ENCODE peak calls at places on chromosome 3, in five cellular contexts. F is SK-N-SH, G is H1, P is HCT116, D is HepG2. R is an unnamed sample. For H3K9me3, the result is how much of the 10 kb centered on the place peaks cover.

GRCh38 chr3:77281721-77282120 is 241.8 kb downstream of the ROBO2 start:
- DNase-seq in F (no peak), G (no peak), D (no peak), P (no peak), R (no peak)

GRCh38 chr3:50132421-50133282 is 22.5 kb upstream of the SEMA3F start:
- DNase-seq in G (no peak), P (no peak), D (no peak), F (peak), R (no peak)

GRCh38 chr3:183824761-183825379 is 507 bp downstream of the MAP6D1 start:
- DNase-seq in D (no peak), P (no peak), G (no peak), F (peak), R (no peak)

GRCh38 chr3:184419171-184419570 is 39.3 kb downstream of the CHRD start:
- DNase-seq in D (no peak), P (no peak), G (no peak), F (no peak), R (no peak)

GRCh38 chr3:100159564-100160153 is 45.4 kb upstream of the FILIP1L start:
- DNase-seq in G (no peak), D (no peak), P (no peak), F (peak), R (no peak)

GRCh38 chr3:10933470-10933957 is 59.0 kb upstream of the SLC6A1 start:
- DNase-seq in P (no peak), G (no peak), D (no peak), F (no peak), R (no peak)

GRCh38 chr3:62569609-62570008 is 196.3 kb upstream of the FEZF2 start:
- DNase-seq in P (no peak), F (peak), D (no peak), G (no peak), R (no peak)

GRCh38 chr3:35537265-35537664 is 102.1 kb upstream of the ARPP21 start:
- DNase-seq in G (no peak), P (no peak), D (no peak), F (no peak), R (no peak)

GRCh38 chr3:58441514-58442450 is 8.2 kb upstream of the PDHB start:
- DNase-seq in D (no peak), P (no peak), G (no peak), F (no peak), R (no peak)

GRCh38 chr3:88180398-88180999 is 30.7 kb downstream of the C3orf38 start:
- DNase-seq in G (no peak), D (no peak), P (peak), F (peak), R (no peak)

DNA sequence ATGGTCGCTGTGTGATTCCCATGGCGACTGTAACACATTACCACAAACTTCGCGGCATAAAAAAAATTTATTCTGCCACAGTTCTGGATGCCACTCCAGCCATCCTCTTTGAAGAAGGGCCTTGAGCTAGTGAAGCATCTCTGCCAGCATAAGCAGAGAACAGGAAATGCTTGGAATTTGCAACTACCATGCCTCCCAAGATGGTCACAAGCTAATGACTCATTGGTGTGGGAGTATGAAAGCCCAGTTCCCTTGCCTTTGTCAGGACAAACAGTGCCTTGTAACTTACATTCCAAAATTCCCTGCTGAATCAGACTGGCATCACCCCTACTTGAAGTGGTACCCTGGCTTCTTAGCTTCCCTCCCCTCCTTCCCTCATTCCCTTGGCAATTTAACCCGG is 129.7 kb downstream of the PROS1 start:
- DNase-seq in P (peak), D (no peak), F (no peak), G (no peak), R (peak)
- H3K4me3 ChIP-seq in P (no peak), D (no peak), F (no peak), G (no peak), R (no peak)

DNA sequence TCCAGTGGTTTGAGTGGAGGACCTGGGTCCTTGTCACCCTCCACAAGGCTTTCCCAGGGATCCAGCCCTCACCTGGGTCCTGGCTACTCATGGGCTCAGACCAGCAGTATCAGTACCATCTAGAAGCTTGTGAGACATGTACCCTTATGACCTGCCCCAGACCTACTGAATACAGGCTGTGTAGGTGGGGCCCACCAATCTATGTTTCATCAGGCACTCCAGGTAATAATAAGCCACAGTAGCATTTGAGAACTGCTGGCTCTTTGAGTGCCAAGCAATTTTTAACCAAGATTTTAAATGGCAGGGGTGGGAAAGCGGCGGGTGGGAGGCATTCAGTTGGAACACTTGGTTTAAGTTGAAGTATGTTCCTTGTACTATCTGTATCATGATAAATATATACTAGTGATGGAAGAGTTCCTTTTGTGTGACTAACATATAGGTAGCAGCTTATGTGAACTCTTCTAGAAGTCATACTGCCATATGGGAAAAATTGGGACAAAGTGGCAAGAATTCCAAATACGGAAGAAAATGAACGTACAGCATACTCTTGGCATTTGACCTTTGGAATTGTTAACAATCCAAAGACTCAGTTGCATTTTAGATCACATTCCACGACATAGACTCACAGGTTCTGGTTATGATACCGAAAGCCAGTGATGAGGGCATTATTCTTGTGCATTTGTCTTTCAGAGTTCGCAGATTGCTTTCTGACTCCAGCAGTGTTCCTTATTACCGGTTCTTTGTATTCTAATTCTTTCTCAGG is 190.4 kb downstream of the GHSR start:
- DNase-seq in F (no peak), D (peak), G (no peak), P (no peak), R (no peak)
- TF ChIP-seq YY1 in F (no peak), D (no peak), G (no peak), P (no peak), R (no peak)

DNA sequence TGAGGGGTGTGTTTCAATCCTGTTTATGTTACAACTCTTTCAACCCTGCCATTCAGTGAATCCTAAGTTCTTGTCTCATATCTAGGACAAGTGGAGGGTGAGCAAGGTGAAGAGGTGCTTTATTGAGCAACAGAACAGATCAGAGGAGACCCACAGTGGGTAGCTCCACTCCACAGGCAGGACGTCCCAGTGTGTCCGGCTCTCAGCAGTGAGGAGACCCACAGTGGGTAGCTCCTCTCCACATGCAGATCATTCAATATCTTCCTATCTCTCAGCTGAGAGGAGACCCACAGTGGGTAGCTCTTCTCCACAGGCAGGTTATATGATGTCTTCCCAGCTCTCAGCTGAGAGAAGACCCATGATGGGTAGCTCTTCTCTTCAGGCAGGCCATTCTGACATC is 556.7 kb downstream of the SI start:
- DNase-seq in F (no peak), G (no peak), P (no peak), D (no peak), R (no peak)
- H3K9me3 ChIP-seq in F (under half), G (under half), P (under half), D (under half), R (under half)

GRCh38 chr3:171865191-171865865 is 22.2 kb downstream of the TMEM212 start:
- DNase-seq in G (no peak), F (no peak), P (no peak), D (no peak), R (no peak)

GRCh38 chr3:171863920-171864319 is 20.8 kb downstream of the TMEM212 start:
- DNase-seq in G (no peak), D (no peak), F (no peak), P (no peak), R (no peak)

GRCh38 chr3:171862392-171862791 is 19.2 kb downstream of the TMEM212 start:
- DNase-seq in F (no peak), P (no peak), D (no peak), G (no peak), R (no peak)

GRCh38 chr3:171860830-171861535 is 17.8 kb downstream of the TMEM212 start:
- DNase-seq in G (no peak), D (no peak), F (no peak), P (no peak), R (no peak)

DNA sequence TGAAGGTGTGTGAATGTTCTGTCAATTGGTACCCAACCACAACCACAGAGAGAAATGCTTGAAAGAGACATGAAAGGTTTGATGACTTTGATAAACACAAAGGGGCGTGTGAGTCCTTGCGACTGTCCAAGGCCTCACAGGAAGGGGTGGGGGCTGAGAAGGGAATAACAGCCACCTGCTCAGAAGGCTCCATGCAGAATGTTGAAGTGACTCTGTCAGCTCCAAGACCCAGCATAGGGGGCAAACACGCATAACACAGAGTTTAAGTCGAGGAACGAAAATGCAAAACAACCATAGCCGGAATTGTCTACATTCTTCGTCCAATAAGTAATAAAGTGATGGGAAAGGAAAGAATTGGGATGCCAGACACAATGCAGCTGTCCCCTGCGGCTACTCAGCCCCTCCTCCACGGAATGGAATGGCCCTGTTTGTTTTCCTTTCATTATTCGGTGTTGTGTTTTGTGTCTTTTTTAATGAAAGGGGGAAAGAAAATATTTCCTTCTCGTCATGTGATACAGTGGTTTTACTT is 19.9 kb downstream of the TMEM212 start:
- DNase-seq in F (no peak), G (no peak), D (peak), P (no peak), R (no peak)
- H3K4me3 ChIP-seq in F (no peak), G (no peak), D (no peak), P (no peak), R (no peak)

GRCh38 chr3:98778852-98779379 is 15.8 kb downstream of the ST3GAL6 start:
- DNase-seq in G (no peak), P (no peak), D (peak), F (no peak), R (no peak)
- TF ChIP-seq YY1 in G (no peak), P (no peak), D (no peak), F (no peak), R (no peak)

GRCh38 chr3:42647821-42648459 is 5.6 kb upstream of the ZBTB47 start:
- DNase-seq in F (no peak), P (no peak), G (no peak), D (no peak), R (peak)

GRCh38 chr3:42652251-42652610 is 1.3 kb upstream of the ZBTB47 start:
- DNase-seq in P (no peak), F (no peak), G (no peak), D (no peak), R (no peak)

GRCh38 chr3:42651248-42652091 is 2.0 kb upstream of the ZBTB47 start:
- DNase-seq in F (no peak), G (no peak), P (no peak), D (no peak), R (no peak)

GRCh38 chr3:42649783-42650182 is 3.7 kb upstream of the ZBTB47 start:
- DNase-seq in G (no peak), D (no peak), F (no peak), P (no peak), R (no peak)

DNA sequence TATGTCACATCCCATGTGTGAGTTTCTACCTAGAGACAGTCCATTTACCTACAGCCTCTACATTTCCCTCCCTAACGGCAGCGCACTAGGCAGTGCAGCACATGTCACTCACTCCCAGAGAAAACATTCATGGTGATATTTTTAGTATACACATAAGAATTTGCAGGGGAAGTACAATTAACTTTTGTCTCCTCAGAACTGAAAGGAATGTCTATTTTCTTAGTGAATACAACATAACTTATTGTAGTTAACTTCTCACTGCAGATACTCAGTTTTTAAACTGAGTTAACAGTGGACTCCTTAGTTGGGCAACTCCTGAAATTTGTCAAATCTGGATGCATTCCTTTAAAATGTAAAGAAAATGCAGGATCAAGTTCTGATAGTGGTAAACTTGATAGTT is 4.5 kb upstream of the ZBTB47 start:
- DNase-seq in G (no peak), P (no peak), F (no peak), D (no peak), R (no peak)
- H3K9me3 ChIP-seq in G (under half), P (under half), F (under half), D (under half), R (under half)

DNA sequence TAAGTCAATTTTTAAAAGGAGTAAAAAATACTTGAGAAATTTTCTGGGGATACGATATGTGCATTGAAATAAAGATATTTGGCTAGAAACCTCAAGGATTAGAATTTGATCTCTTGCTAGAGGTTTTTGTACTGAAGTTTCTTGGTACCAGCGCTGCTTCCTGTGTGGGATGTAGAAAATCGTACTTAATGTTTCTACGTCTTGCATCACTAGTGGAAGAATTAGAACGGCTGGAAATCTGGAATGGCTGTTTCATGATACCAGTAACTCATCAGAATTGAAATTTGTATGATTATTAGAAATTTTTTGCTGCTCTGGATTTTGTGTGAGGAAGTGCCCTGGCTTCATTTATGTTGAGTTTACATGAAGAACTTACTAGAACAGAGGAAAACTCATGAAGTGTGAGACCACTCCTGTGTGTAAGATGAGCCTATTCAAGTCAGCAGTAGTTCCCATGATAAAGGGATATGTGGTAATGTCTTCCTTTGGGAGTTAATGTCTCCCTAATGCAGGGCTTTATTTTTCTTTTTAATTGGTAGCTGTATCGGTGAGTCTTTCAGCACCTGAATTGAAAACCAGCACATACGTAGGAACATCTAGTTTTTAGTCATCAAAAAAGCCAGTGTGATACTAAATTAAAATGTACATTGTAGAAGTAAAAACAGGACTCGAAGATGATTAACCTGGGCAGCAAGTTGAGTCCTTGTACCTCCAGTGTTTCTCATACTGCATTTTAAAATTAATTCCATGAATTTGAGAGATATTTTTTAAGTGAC is 3.2 kb downstream of the KBTBD8 start:
- DNase-seq in G (no peak), P (no peak), F (no peak), D (no peak), R (no peak)
- H3K4me3 ChIP-seq in G (no peak), P (no peak), F (no peak), D (no peak), R (no peak)

DNA sequence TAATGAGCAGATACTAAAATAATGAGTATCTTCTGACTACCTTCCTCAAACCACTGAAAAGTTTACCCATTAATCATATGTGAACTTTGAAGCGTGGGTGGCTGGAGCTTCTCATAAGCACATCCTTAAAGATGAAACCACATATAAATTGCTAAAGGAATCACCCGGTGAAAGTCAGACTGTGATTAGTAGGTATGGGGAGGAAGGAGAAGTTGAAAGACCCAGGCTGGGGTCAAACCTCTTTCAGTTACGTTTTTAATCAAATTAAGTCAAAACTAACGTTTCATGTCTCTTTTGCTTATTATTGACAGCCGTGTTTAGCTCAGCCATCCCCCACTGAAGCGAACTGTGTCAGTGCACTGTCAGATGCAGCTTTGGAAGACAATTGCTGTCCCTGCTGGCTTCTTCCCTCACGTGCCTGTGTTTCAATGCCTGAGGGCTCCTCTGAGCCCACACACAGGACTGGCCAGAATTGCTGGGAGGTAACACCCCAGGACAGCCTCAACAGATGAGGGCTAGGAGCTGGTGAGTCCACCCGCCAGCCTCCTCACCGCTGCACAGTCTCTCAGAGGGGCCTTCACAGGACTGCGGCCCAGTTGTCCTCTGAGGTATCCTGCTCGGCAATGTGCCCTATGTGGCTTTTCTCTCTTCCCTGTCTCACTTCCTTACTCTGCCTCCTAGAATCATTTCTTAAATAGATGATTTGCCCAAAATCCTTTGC is 29.3 kb upstream of the SH3BP5 start:
- DNase-seq in F (peak), D (no peak), G (no peak), P (no peak), R (peak)
- TF ChIP-seq YY1 in F (no peak), D (no peak), G (no peak), P (no peak), R (no peak)

DNA sequence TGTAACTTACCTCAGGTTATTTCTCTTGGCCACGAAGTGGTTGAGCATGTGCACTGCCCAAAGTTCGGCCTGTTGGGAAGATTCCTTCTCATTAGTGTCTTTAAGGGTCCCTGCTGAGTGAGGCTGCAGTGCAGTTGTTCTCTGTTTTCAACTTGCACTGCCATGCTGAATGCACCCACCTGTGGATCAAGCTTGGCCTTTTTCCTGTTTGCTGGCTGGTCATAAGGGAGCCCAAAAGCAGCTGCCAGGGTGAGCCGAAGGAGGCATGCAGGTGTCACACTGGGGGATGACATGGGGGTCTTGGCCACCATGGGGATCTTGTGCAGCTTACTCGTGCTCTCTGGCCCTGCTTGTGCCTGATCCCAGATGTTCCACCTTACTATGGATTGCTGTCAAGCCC is 46.1 kb upstream of the RAF1 start:
- DNase-seq in G (no peak), D (no peak), P (no peak), F (no peak), R (no peak)
- H3K9me3 ChIP-seq in G (under half), D (under half), P (under half), F (under half), R (under half)

DNA sequence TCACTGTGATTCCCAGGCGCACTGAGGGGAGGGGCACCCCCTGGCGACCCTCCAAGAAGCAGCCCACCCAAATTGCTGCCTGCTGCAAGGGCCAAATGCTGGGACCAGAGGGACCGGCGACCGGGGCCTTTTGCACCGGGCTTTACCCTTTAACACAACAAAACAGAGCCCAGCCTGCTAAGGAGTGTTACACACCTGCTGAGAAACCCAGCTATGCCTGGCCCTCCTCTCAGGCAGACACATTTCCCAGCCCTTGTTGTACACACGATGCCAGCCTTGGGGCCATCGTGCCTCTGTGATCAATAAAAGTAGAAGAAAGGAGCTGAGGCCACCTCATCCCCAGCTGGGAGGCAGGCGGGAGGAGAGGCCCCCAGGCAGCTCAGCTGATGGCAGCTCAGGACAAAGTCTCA is 46.2 kb upstream of the SEC61A1 start:
- DNase-seq in F (no peak), D (no peak), G (no peak), P (no peak), R (no peak)
- H3K4me3 ChIP-seq in F (no peak), D (peak), G (peak), P (no peak), R (peak)

R was measured in NT2/D1.